ENCODE peak calls at places on chromosomes 3 and 15, in eight cellular contexts. N is kidney epithelial cell; M is fibroblast of pulmonary artery; W is cardiac muscle cell; H is CD8-positive, alpha-beta T cell; Y is stomach; Q is foreskin fibroblast; V is right lobe of liver. T is an unnamed sample.

GRCh38 chr3:141561426-141562034 is 74.7 kb downstream of the RASA2 start:
- DNase-seq in Y (no peak), Q (peak; percentile 29), N (no peak), V (no peak), M (peak; percentile 91), H (peak; percentile 34), W (peak; percentile 60), T (peak; percentile 16)

GRCh38 chr3:61848885-61849284 is 287.5 kb downstream of the PTPRG start:
- DNase-seq in M (peak; percentile 97), N (no peak), W (no peak), Q (peak; percentile 54), Y (no peak), V (no peak), H (no peak), T (no peak)

GRCh38 chr3:182697345-182697919 is 95.9 kb upstream of the ATP11B start:
- DNase-seq in V (peak; percentile 39), H (no peak), M (no peak), Y (no peak), N (no peak), W (no peak), Q (no peak), T (peak; percentile 26)

GRCh38 chr3:158961497-158961896 is 159.6 kb downstream of the MFSD1 start:
- DNase-seq in W (no peak), H (no peak), N (no peak), M (no peak), Y (no peak), Q (no peak), V (no peak), T (no peak)

GRCh38 chr3:177602601-177603136 is 405.4 kb upstream of the TBL1XR1 start:
- DNase-seq in H (no peak), M (no peak), W (no peak), N (no peak), Y (no peak), Q (no peak), V (no peak), T (no peak)

GRCh38 chr3:138174421-138175122 is at the start of gene DBR1:
- DNase-seq in M (peak; percentile 86), N (no peak), H (peak; percentile 59), W (peak; percentile 84), V (peak; percentile 74), Y (peak; percentile 75), Q (peak; percentile 73), T (no peak)

GRCh38 chr3:152071924-152072323 is 196.8 kb upstream of the MBNL1 start:
- DNase-seq in V (no peak), W (peak; percentile 36), M (peak; percentile 82), N (no peak), Y (no peak), Q (peak; percentile 39), H (no peak), T (peak; percentile 6)

GRCh38 chr15:66786222-66786621 is 84.2 kb downstream of the SMAD6 start:
- DNase-seq in N (no peak), M (no peak), V (no peak), Y (no peak), Q (no peak), W (no peak), H (no peak), T (no peak)

GRCh38 chr3:169297214-169297613 is 366.3 kb downstream of the MECOM start:
- DNase-seq in V (no peak), N (no peak), M (no peak), W (no peak), Y (no peak), Q (no peak), H (no peak), T (no peak)

GRCh38 chr3:69092030-69092513 is 7.3 kb downstream of the ARL6IP5 start:
- DNase-seq in N (no peak), H (no peak), Y (no peak), V (no peak), W (no peak), Q (no peak), M (no peak), T (no peak)

GRCh38 chr3:69088033-69088432 is 3.3 kb downstream of the ARL6IP5 start:
- DNase-seq in H (no peak), Q (peak; percentile 32), W (no peak), Y (no peak), N (peak; percentile 45), V (no peak), M (peak; percentile 51), T (no peak)

GRCh38 chr3:69090021-69090420 is 5.3 kb downstream of the ARL6IP5 start:
- DNase-seq in V (no peak), N (peak; percentile 52), Q (peak; percentile 76), H (no peak), Y (no peak), M (peak; percentile 78), W (no peak), T (no peak)

GRCh38 chr3:69094467-69095205 is 9.9 kb downstream of the ARL6IP5 start:
- DNase-seq in M (peak; percentile 23), W (no peak), H (no peak), N (no peak), Q (no peak), V (no peak), Y (no peak), T (no peak)

DNA sequence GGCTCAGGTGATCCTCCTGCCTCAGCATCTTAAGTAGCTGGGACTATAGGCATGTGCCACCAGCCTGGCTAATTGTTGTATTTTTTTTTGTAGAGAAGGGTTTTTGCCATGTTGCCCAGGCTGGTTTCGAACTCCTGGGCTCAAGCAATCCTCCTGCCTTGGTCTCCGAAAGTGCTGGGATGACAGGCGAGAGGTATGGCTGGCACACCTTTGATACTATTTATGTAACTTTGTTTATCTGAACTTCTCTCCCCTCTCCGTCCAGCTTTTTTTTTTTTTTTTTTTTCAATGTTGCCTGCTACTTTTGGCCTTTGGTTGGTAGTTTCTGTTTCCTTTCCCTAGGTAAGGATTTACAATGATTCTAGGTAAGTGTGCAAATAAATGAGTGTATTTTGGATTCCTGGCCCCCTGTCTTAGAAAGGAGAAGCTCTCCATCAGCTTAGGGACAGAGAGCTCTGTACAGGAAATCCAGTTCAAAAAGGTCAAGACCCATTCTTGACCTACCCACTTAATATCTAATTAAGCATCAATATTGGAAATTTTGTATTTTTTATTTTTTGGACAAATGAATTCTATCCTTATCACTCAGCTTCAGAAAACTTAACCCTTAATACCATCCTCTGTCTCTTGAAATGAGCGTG is 6.8 kb downstream of the ARL6IP5 start:
- DNase-seq in Q (no peak), M (no peak), V (no peak), W (no peak), H (no peak), Y (no peak), N (no peak), T (no peak)
- H3K4me3 ChIP-seq in Q (no peak overlapping the region), M (no peak overlapping the region), V (no peak overlapping the region), W (no peak overlapping the region), H (peak overlapping the region; percentile 13), Y (no peak overlapping the region), N (no peak overlapping the region), T (no peak overlapping the region)

GRCh38 chr15:100093211-100094126 is 248.3 kb downstream of the ADAMTS17 start:
- DNase-seq in Q (no peak), Y (no peak), M (peak; percentile 81), N (no peak), W (no peak), V (no peak), H (no peak), T (no peak)

GRCh38 chr15:100092034-100092433 is 249.7 kb downstream of the ADAMTS17 start:
- DNase-seq in Q (no peak), W (no peak), H (no peak), N (no peak), V (no peak), Y (no peak), M (no peak), T (no peak)

GRCh38 chr15:100095896-100096600 is 245.7 kb downstream of the ADAMTS17 start:
- DNase-seq in Y (no peak), N (no peak), H (no peak), V (no peak), Q (no peak), M (no peak), W (no peak), T (no peak)

GRCh38 chr15:100094127-100094510 is 247.7 kb downstream of the ADAMTS17 start:
- DNase-seq in W (no peak), M (no peak), Q (no peak), V (no peak), N (no peak), Y (no peak), H (no peak), T (no peak)

GRCh38 chr15:100090411-100090810 is 251.4 kb downstream of the ADAMTS17 start:
- DNase-seq in H (no peak), W (no peak), N (no peak), Y (no peak), Q (no peak), V (no peak), M (no peak), T (no peak)
- TF ChIP-seq CTCF in H (no peak), W (no peak), N (no peak), Y (no peak), Q (no peak), V (no peak), M (no peak), T (no peak)

DNA sequence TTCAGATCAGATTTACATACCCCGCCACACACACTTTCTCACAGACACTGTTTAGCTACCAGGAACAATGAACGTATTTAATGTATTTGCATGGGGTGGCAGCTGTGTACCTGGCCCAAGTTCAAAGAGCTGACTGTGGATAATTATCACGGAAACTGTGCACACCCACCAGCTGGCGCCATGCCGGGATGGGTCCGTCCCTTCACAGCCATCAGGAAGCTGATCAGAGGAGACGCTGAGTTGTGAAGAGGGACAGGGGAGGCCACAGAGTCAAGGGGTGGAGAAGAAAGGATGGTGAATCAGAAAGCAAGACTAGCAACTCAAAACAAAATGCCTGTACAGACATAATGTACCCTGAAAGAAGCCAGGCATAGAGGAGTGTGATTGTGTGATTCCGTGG is 13.1 kb upstream of the PLA2G4D start:
- DNase-seq in W (no peak), Q (no peak), H (no peak), M (no peak), V (no peak), Y (peak; percentile 78), N (no peak), T (no peak)
- H3K4me3 ChIP-seq in W (no peak overlapping the region), Q (no peak overlapping the region), H (no peak overlapping the region), M (no peak overlapping the region), V (no peak overlapping the region), Y (no peak overlapping the region), N (no peak overlapping the region), T (no peak overlapping the region)

GRCh38 chr15:74976159-74976558 is 19.2 kb upstream of the SCAMP5 start:
- DNase-seq in Y (no peak), N (no peak), W (no peak), Q (no peak), M (no peak), H (no peak), V (no peak), T (no peak)
- TF ChIP-seq CTCF in Y (no peak), N (no peak), W (no peak), Q (no peak), M (no peak), H (no peak), V (peak; percentile 27), T (no peak)

GRCh38 chr15:25887870-25888269 is 24.7 kb upstream of the ATP10A start:
- DNase-seq in N (no peak), H (no peak), V (no peak), Q (no peak), M (no peak), Y (no peak), W (no peak), T (no peak)
- H3K4me3 ChIP-seq in N (no peak overlapping the region), H (no peak overlapping the region), V (no peak overlapping the region), Q (no peak overlapping the region), M (no peak overlapping the region), Y (no peak overlapping the region), W (no peak overlapping the region), T (no peak overlapping the region)

DNA sequence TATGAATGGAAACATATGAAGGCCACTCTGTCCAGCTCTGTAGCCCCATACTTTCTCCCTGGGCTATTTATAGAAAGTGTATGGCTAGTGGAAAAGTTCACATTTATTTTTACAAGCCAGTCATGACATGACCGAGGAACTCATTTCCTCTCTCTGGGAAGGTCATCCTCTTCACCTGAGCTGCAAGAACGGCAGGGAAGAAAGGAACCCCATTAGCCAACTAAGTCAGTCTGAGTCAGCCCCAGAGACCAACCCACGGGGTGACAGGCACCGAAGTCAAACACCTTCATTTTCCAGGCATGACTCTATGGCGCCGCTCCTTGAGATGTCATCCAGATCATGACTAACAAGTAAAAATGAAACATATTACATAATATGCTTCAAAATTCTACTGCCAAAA is 4.8 kb downstream of the PAQR9 start:
- DNase-seq in N (no peak), Q (no peak), V (no peak), Y (no peak), H (no peak), M (peak; percentile 24), W (no peak), T (peak; percentile 70)
- TF ChIP-seq CTCF in N (no peak), Q (no peak), V (no peak), Y (no peak), H (no peak), M (no peak), W (no peak), T (peak; percentile 10)

T was measured in retinal pigment epithelial cell.